ENCODE peak calls at places on chromosome 12, in six cellular contexts. M, W, H, V, B and N are unnamed samples.

GRCh38 chr12:116919247-116919671 is 8.5 kb downstream of the FBXW8 start:
- DNase-seq in M (no peak), W (no peak), H (no peak), V (no peak), B (no peak), N (no peak)

GRCh38 chr12:58533652-58534051 is 386.7 kb downstream of the LRIG3 start:
- DNase-seq in M (no peak), W (no peak), H (no peak), V (no peak), B (no peak), N (no peak)

GRCh38 chr12:124790650-124791400 is 72.8 kb downstream of the SCARB1 start:
- DNase-seq in M (no peak), W (no peak), H (no peak), V (no peak), B (no peak), N (no peak)

GRCh38 chr12:32989705-32990104 is 93.1 kb upstream of the PKP2 start:
- DNase-seq in M (no peak), W (no peak), H (no peak), V (no peak), B (no peak), N (no peak)

GRCh38 chr12:25994252-25994651 is 35.8 kb downstream of the RASSF8 start:
- DNase-seq in M (no peak), W (no peak), H (no peak), V (no peak), B (peak; percentile 86), N (no peak)

GRCh38 chr12:30839643-30840190 is 85.0 kb upstream of the CAPRIN2 start:
- DNase-seq in M (no peak), W (no peak), H (no peak), V (no peak), B (no peak), N (no peak)

GRCh38 chr12:127888948-127889347 is 378.0 kb upstream of the TMEM132C start:
- DNase-seq in M (no peak), W (no peak), H (no peak), V (peak; percentile 41), B (no peak), N (no peak)

GRCh38 chr12:130202201-130202600 is 39.9 kb downstream of the FZD10 start:
- DNase-seq in M (no peak), W (peak; percentile 13), H (no peak), V (no peak), B (no peak), N (peak; percentile 32)

GRCh38 chr12:28870839-28871440 is 278.1 kb upstream of the FAR2 start:
- DNase-seq in M (peak; percentile 12), W (no peak), H (no peak), V (no peak), B (no peak), N (no peak)

GRCh38 chr12:64160718-64161060 is 61.4 kb downstream of the KICS2 start:
- DNase-seq in M (no peak), W (no peak), H (no peak), V (no peak), B (peak; percentile 20), N (no peak)

GRCh38 chr12:130184531-130185090 is 22.3 kb downstream of the FZD10 start:
- DNase-seq in M (no peak), W (peak; percentile 25), H (no peak), V (no peak), B (no peak), N (no peak)

GRCh38 chr12:40792792-40793386 is 100.7 kb downstream of the CNTN1 start:
- DNase-seq in M (no peak), W (no peak), H (no peak), V (no peak), B (no peak), N (no peak)

GRCh38 chr12:67306712-67307111 is 37.6 kb downstream of the CAND1 start:
- DNase-seq in M (no peak), W (no peak), H (no peak), V (no peak), B (no peak), N (no peak)

GRCh38 chr12:50686976-50687375 is 76.9 kb upstream of the ATF1 start:
- DNase-seq in M (no peak), W (no peak), H (no peak), V (no peak), B (no peak), N (no peak)

GRCh38 chr12:52646613-52647012 is 5.4 kb downstream of the KRT2 start:
- DNase-seq in M (no peak), W (no peak), H (no peak), V (no peak), B (no peak), N (no peak)

GRCh38 chr12:68915055-68915454 is 17.9 kb downstream of the CPM start:
- DNase-seq in M (no peak), W (no peak), H (no peak), V (no peak), B (peak; percentile 18), N (no peak)

GRCh38 chr12:85575115-85576096 is 260.8 kb downstream of the RASSF9 start:
- DNase-seq in M (peak; percentile 75), W (no peak), H (no peak), V (peak; percentile 39), B (peak; percentile 30), N (peak; percentile 39)

GRCh38 chr12:24931666-24932405 is 17.1 kb downstream of the BCAT1 start:
- DNase-seq in M (no peak), W (no peak), H (no peak), V (no peak), B (no peak), N (no peak)

GRCh38 chr12:120677765-120678473 is 9.0 kb upstream of the MLEC start:
- DNase-seq in M (peak; percentile 58), W (no peak), H (no peak), V (no peak), B (no peak), N (no peak)

GRCh38 chr12:9604288-9604687 is 3.4 kb downstream of the KLRB1 start:
- DNase-seq in M (no peak), W (no peak), H (no peak), V (no peak), B (no peak), N (no peak)

GRCh38 chr12:52141875-52142274 is 49.9 kb downstream of the KRT80 start:
- DNase-seq in M (no peak), W (no peak), H (no peak), V (no peak), B (no peak), N (no peak)

GRCh38 chr12:18522806-18523205 is 215.0 kb downstream of the PLCZ1 start:
- DNase-seq in M (no peak), W (no peak), H (no peak), V (no peak), B (no peak), N (no peak)

GRCh38 chr12:69671597-69671996 is 27.5 kb downstream of the BEST3 start:
- DNase-seq in M (no peak), W (no peak), H (no peak), V (no peak), B (no peak), N (no peak)

GRCh38 chr12:6810758-6811157 is 10.9 kb upstream of the GPR162 start:
- DNase-seq in M (no peak), W (no peak), H (no peak), V (no peak), B (no peak), N (no peak)

GRCh38 chr12:88895634-88896033 is 315.4 kb upstream of the KITLG start:
- DNase-seq in M (no peak), W (no peak), H (no peak), V (no peak), B (peak; percentile 6), N (no peak)

GRCh38 chr12:117919479-117919878 is 49.3 kb downstream of the KSR2 start:
- DNase-seq in M (no peak), W (no peak), H (no peak), V (no peak), B (no peak), N (no peak)

GRCh38 chr12:3281588-3282150 is 204.5 kb downstream of the TSPAN9 start:
- DNase-seq in M (no peak), W (no peak), H (no peak), V (no peak), B (no peak), N (no peak)

GRCh38 chr12:49703647-49704137 is 3.5 kb downstream of the FMNL3 start:
- DNase-seq in M (no peak), W (no peak), H (no peak), V (no peak), B (peak; percentile 50), N (no peak)

GRCh38 chr12:52828156-52829090 is 5.7 kb downstream of the KRT79 start:
- DNase-seq in M (no peak), W (no peak), H (no peak), V (no peak), B (no peak), N (no peak)

DNA sequence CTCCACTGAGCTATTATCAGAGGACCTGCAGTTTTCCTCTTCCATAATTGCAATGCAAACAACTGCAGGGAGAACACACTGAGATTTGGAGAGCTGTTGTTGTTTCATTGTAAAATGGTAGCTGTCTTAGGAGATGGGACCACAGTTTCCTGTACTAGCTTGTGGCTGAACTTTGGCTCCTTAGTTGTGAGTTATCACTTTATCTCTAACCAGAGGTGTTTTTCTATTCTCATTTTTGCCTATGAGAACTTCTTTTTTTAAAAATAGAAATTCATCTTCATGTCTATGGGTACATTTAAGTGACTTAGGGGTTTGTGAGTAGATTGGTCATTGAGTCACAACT is 216.5 kb downstream of the SLC38A4 start:
- DNase-seq in M (no peak), W (no peak), H (no peak), V (no peak), B (no peak), N (no peak)
- H3K4me3 ChIP-seq in M (no peak overlapping the region), W (no peak overlapping the region), H (no peak overlapping the region), V (no peak overlapping the region), B (no peak overlapping the region), N (no peak overlapping the region)

DNA sequence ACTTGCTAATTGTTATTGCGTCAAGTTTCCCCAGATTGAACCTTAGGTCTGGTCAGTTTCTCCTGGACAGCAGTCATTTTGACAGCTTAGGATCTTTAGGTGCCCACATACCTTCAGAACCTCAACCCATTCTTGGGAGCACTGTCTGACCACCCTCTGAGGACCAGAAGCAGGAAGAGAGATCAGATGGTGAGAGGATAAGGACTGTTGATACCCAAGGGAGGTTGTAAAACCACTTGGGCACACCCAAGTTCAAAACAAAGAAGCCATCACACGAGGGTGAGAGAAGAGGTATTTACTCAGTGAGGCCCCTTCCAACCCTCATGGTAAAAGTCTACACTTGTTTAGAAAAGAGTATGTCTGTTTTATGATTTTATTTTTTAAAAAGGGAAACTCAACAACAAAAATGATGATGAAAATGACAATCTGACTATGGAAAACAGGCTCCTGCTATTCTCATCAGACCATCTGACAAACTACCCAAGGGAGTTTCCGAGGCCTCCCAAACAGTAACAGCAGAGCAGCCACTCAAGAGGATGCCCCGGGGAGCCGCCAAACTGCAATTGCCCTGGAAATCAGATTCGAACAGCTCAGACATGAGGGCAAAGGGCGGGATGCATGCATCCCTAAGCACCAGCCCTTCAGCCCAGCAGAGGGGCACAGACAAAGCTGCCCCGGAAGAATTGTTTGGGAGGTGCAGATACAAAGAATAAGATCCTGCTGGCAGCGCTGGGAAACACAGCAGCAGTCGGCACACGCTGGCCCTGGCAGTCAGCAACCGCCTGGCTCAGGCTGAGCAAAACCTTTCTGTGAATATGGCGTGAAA is 162.6 kb upstream of the PLEKHG7 start:
- DNase-seq in M (no peak), W (peak; percentile 65), H (no peak), V (no peak), B (no peak), N (peak; percentile 44)
- H3K27ac ChIP-seq in M (peak overlapping the region; percentile 6), W (peak overlapping the region; percentile 8), H (peak overlapping the region; percentile 10), V (no peak overlapping the region), B (no peak overlapping the region), N (no peak overlapping the region)

GRCh38 chr12:114408881-114409795 is 3.2 kb upstream of the TBX5 start:
- DNase-seq in M (no peak), W (no peak), H (no peak), V (no peak), B (no peak), N (no peak)
- H3K4me3 ChIP-seq in M (no peak overlapping the region), W (peak overlapping the region; percentile 43), H (peak overlapping the region; percentile 60), V (peak overlapping the region; percentile 48), B (peak overlapping the region; percentile 83), N (peak overlapping the region; percentile 2)

GRCh38 chr12:121748571-121749265 is 36.2 kb downstream of the TMEM120B start:
- DNase-seq in M (peak; percentile 96), W (no peak), H (no peak), V (no peak), B (peak; percentile 71), N (no peak)
- H3K27ac ChIP-seq in M (peak overlapping the region; percentile 87), W (no peak overlapping the region), H (no peak overlapping the region), V (no peak overlapping the region), B (peak overlapping the region; percentile 89), N (no peak overlapping the region)